ENCODE peak calls at places on chromosomes 11 and 22, in seven cellular contexts. M is breast epithelium, X is lower leg skin, J is uterus, I is heart left ventricle, C is neural progenitor cell, B is left ventricle myocardium inferior. A is an unnamed sample.

GRCh38 chr11:102470257-102470656 is 17.7 kb upstream of the TMEM123 start:
- DNase-seq in M (no peak), X (no peak), J (no peak), I (no peak), C (no peak), B (no peak), A (no peak)

GRCh38 chr11:47442514-47442913 is 6.4 kb downstream of the RAPSN start:
- DNase-seq in M (no peak), X (no peak), J (no peak), I (peak), C (no peak), B (peak), A (no peak)

GRCh38 chr11:1455032-1455762 is 31.4 kb downstream of the MOB2 start:
- DNase-seq in M (no peak), X (no peak), J (no peak), I (no peak), C (no peak), B (no peak), A (no peak)

GRCh38 chr22:48486163-48486957 is 1341.3 kb downstream of the BRD1 start:
- DNase-seq in M (no peak), X (peak), J (no peak), I (peak), C (no peak), B (no peak), A (no peak)

GRCh38 chr11:73335204-73335923 is 27.3 kb downstream of the ARHGEF17 start:
- DNase-seq in M (peak), X (peak), J (peak), I (peak), C (peak), B (peak), A (peak)

GRCh38 chr22:45586651-45587405 is 84.1 kb downstream of the FBLN1 start:
- DNase-seq in M (no peak), X (no peak), J (no peak), I (no peak), C (no peak), B (no peak), A (no peak)

GRCh38 chr11:69443968-69444364 is 37.5 kb upstream of the LINC01488 start:
- DNase-seq in M (no peak), X (no peak), J (no peak), I (peak), C (no peak), B (no peak), A (peak)

GRCh38 chr11:45078236-45079074 is 68.0 kb upstream of the PRDM11 start:
- DNase-seq in M (no peak), X (no peak), J (peak), I (no peak), C (no peak), B (no peak), A (no peak)

GRCh38 chr11:112881461-112881860 is 79.8 kb upstream of the NCAM1 start:
- DNase-seq in M (peak), X (no peak), J (peak), I (peak), C (peak), B (peak), A (peak)

GRCh38 chr11:36996795-36997194 is 398.8 kb upstream of the RAG2 start:
- DNase-seq in M (no peak), X (no peak), J (no peak), I (no peak), C (no peak), B (no peak), A (no peak)

GRCh38 chr11:114160884-114161283 is 101.4 kb downstream of the ZBTB16 start:
- DNase-seq in M (no peak), X (no peak), J (no peak), I (no peak), C (no peak), B (no peak), A (no peak)

GRCh38 chr11:114159802-114160588 is 100.5 kb downstream of the ZBTB16 start:
- DNase-seq in M (peak), X (peak), J (peak), I (peak), C (peak), B (peak), A (peak)

GRCh38 chr11:114158886-114159285 is 99.4 kb downstream of the ZBTB16 start:
- DNase-seq in M (no peak), X (no peak), J (no peak), I (no peak), C (no peak), B (no peak), A (no peak)

GRCh38 chr11:114157476-114158050 is 98.1 kb downstream of the ZBTB16 start:
- DNase-seq in M (no peak), X (no peak), J (no peak), I (no peak), C (no peak), B (no peak), A (peak)

DNA sequence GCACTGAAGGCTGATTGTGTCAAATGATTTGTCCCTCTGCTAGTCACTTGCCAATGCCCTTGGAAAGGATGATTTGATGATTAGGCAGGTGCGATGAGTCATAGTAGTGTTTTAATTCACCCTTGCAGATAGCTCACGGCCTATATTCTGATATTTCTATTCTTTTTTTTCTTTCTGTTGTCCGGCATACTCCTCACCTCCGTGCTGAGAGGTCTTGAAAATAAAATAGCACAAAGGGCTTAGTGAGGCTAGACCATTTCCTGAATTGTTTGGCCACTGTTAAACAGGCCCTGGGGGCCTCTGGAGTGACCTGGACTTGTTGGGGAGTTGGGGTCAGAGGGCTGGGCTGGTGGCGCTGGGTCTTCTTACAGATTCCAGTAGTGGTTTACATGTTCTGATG is 99.8 kb downstream of the ZBTB16 start:
- DNase-seq in M (no peak), X (no peak), J (no peak), I (no peak), C (no peak), B (no peak), A (no peak)
- H3K4me3 ChIP-seq in M (peak), X (no peak), J (no peak), I (no peak), C (no peak), B (peak), A (no peak)

GRCh38 chr22:29689201-29689871 is 30.5 kb upstream of the CABP7 start:
- DNase-seq in M (no peak), X (no peak), J (no peak), I (no peak), C (peak), B (no peak), A (no peak)

GRCh38 chr22:29692327-29692640 is 27.5 kb upstream of the CABP7 start:
- DNase-seq in M (no peak), X (no peak), J (no peak), I (no peak), C (no peak), B (no peak), A (no peak)

GRCh38 chr22:29690481-29690880 is 29.3 kb upstream of the CABP7 start:
- DNase-seq in M (no peak), X (no peak), J (no peak), I (no peak), C (peak), B (no peak), A (no peak)

GRCh38 chr22:29691636-29692326 is 28.0 kb upstream of the CABP7 start:
- DNase-seq in M (no peak), X (no peak), J (no peak), I (no peak), C (no peak), B (no peak), A (no peak)

DNA sequence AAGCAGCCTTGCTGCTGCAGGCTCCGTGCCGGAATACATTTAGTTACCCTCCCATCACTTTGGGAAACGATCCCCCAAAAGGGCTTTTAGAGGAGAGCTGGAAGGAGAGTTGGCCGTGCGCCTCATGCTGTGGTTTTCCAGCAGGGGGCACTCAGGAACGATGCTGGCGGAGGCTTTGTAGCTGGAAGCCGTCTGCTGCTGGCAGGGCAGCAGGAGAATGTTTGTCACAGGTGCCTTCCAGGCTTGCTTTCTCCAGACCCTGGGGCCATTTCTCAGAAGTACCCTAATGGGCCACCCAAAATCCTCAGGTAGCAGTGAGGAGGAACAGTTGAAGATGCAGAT is 30.0 kb upstream of the CABP7 start:
- DNase-seq in M (no peak), X (no peak), J (peak), I (peak), C (peak), B (peak), A (no peak)
- TF ChIP-seq CTCF in M (peak), X (no peak), J (peak), I (peak), C (peak), B (peak), A (peak)

GRCh38 chr11:67441731-67442401 is 1.4 kb downstream of the CORO1B start:
- DNase-seq in M (no peak), X (no peak), J (no peak), I (no peak), C (no peak), B (no peak), A (no peak)

GRCh38 chr11:67438121-67438902 is 830 bp upstream of the PTPRCAP start:
- DNase-seq in M (no peak), X (peak), J (no peak), I (no peak), C (no peak), B (no peak), A (no peak)

GRCh38 chr11:67441082-67441683 is 2.1 kb downstream of the CORO1B start:
- DNase-seq in M (no peak), X (no peak), J (no peak), I (no peak), C (no peak), B (no peak), A (no peak)

GRCh38 chr11:67439321-67440228 is 2.1 kb upstream of the PTPRCAP start:
- DNase-seq in M (no peak), X (no peak), J (no peak), I (no peak), C (no peak), B (no peak), A (no peak)

GRCh38 chr11:67440229-67441081 is 2.8 kb downstream of the CORO1B start:
- DNase-seq in M (no peak), X (no peak), J (no peak), I (no peak), C (no peak), B (no peak), A (no peak)
- H3K4me3 ChIP-seq in M (no peak), X (no peak), J (no peak), I (no peak), C (no peak), B (no peak), A (no peak)

GRCh38 chr22:19178065-19178658 is 374 bp downstream of the SLC25A1 start:
- DNase-seq in M (no peak), X (no peak), J (no peak), I (peak), C (peak), B (peak), A (no peak)

GRCh38 chr22:19180234-19180633 is 1.7 kb upstream of the SLC25A1 start:
- DNase-seq in M (no peak), X (no peak), J (no peak), I (no peak), C (no peak), B (no peak), A (no peak)

GRCh38 chr22:19178659-19179471 is at the start of gene SLC25A1:
- DNase-seq in M (peak), X (peak), J (peak), I (peak), C (peak), B (peak), A (peak)

GRCh38 chr22:19180740-19181410 is 2.3 kb upstream of the SLC25A1 start:
- DNase-seq in M (no peak), X (no peak), J (no peak), I (no peak), C (peak), B (no peak), A (no peak)

GRCh38 chr22:19179472-19180048 is 1.0 kb upstream of the SLC25A1 start:
- DNase-seq in M (peak), X (no peak), J (peak), I (peak), C (peak), B (peak), A (peak)
- TF ChIP-seq CTCF in M (peak), X (no peak), J (peak), I (peak), C (peak), B (peak), A (no peak)

DNA sequence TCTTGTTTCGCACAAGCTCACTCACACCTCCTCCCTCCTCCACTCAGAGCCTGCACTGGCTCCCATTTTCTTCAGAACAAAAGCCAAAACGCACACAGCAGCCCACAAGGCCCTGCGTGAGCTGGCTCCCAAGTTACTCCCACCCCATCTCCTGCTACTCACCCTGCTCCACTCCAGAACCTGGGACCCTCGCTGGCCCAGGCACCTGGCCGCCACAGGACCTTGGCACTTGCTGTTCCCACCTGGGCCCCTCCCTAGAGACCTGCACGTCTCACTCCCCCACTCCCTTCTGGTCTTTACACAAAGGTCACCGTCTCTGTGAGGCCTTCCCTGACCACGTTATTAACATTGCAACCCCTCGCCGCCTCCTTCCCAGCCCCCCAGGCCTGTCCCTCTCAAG is 945 bp upstream of the MFNG start:
- DNase-seq in M (no peak), X (no peak), J (no peak), I (no peak), C (no peak), B (no peak), A (no peak)
- H3K4me3 ChIP-seq in M (no peak), X (no peak), J (no peak), I (no peak), C (no peak), B (no peak), A (no peak)

DNA sequence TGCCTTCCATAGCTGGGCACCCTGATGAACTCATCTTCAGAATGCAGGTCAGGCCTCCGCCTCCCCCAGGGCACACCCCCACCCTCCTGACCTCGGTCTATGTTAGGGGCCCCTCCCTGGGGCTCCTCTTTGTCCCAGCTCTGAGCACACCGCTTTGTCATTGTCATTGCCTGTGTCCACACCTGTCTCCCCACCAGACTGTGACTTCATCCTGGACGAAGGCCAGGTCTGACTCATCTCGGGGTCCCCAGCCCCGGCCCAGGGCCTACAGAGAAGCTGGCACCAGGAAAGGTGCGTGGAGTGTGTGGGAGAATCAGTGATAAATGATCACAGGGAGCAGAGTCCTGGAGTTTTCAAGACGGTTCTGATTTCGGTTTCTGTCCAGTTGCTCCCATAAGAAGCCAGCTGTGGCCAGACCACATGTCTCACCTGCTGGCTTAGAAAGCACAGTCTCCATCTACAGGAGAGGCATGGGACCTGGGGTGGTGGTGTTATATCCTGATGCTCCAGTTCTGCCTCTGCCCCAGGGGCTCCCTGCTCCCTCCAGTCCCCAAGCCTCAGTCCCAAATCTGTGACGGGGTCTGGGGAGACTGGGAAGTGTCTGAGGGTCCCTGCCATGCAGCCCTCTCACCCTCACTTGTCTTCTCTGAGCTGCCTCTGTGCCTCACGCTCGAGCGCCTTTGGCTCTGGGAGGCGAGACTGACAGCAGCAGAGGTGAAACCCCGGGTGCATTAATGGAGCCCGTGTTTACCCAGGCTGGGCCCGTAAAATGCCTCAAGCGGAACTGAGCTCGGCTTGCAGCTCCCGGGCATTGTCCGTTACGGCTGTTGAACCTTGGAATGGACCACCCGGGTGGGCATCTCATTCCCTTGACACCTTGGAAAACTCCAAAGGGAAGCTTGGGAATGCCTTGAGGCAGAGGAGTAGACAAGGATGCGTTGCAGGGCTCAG is 85.5 kb upstream of the WNT11 start:
- DNase-seq in M (no peak), X (no peak), J (no peak), I (no peak), C (no peak), B (no peak), A (no peak)
- TF ChIP-seq CTCF in M (no peak), X (no peak), J (no peak), I (no peak), C (no peak), B (no peak), A (no peak)

DNA sequence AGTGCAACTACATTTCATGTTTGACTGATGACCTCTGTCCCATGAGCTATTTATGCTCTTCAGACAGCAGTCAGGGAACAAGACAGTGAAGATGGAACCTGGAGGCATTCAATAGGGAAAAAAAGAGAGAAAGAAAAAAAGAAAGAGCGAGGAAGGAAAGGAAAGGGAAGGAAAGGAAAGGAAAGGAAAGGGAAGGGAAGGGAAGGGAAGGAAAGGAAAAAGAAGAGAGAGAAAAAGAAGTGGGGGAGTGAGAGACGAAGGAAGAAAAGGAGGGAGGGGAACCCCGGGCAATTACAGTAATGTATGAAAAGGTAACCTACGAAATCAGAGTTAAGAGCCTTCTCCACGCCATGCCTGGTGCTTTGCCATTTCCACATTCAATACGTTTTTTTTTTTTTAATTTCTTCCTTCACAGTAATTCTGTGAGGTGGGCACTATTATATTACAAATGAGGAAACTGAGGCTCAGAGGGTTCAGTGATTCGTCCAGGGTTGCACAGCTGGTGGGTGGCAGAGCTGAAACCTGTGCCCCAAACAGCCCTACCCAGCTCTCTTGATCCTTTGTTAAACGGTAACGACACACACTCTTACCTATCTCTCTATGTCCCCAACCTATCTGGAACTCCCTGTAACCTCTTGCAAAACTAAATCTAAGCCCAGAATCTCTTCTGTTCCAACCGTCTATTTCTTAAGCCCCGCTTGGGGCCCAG is 39.3 kb downstream of the ETS1 start:
- DNase-seq in M (no peak), X (no peak), J (no peak), I (no peak), C (no peak), B (no peak), A (no peak)
- H3K4me3 ChIP-seq in M (peak), X (peak), J (peak), I (peak), C (peak), B (peak), A (peak)